ENCODE peak calls at places on chromosomes 11 and 22, in nine cellular contexts. A, Y, X, Q, B, T, O, K and S are unnamed samples.

GRCh38 chr11:116330439-116331185 is 442.2 kb downstream of the BUD13 start:
- DNase-seq in A (no peak), Y (no peak), X (no peak), Q (no peak), B (no peak), T (peak; percentile 10), O (no peak), K (no peak), S (no peak)

GRCh38 chr11:61917357-61918109 is at the start of gene RAB3IL1:
- DNase-seq in A (no peak), Y (peak; percentile 27), X (no peak), Q (no peak), B (no peak), T (peak; percentile 82), O (no peak), K (no peak), S (peak; percentile 58)

GRCh38 chr11:26905368-26905767 is 88.5 kb upstream of the FIBIN start:
- DNase-seq in A (no peak), Y (peak; percentile 64), X (peak; percentile 21), Q (no peak), B (no peak), T (no peak), O (no peak), K (no peak), S (no peak)

GRCh38 chr22:19800761-19801244 is 40.2 kb downstream of the TBX1 start:
- DNase-seq in A (no peak), Y (peak; percentile 43), X (peak; percentile 22), Q (no peak), B (no peak), T (peak; percentile 82), O (peak; percentile 51), K (no peak), S (no peak)

GRCh38 chr11:60005360-60005759 is 11.6 kb upstream of the OOSP4B start:
- DNase-seq in A (no peak), Y (no peak), X (no peak), Q (no peak), B (no peak), T (no peak), O (no peak), K (no peak), S (no peak)

GRCh38 chr11:122642472-122642922 is 13.0 kb upstream of the UBASH3B start:
- DNase-seq in A (no peak), Y (peak; percentile 82), X (peak; percentile 56), Q (no peak), B (no peak), T (no peak), O (peak; percentile 80), K (no peak), S (peak; percentile 64)

GRCh38 chr11:46294365-46295309 is 17.2 kb downstream of the CREB3L1 start:
- DNase-seq in A (no peak), Y (peak; percentile 91), X (peak; percentile 86), Q (no peak), B (peak; percentile 47), T (peak; percentile 92), O (no peak), K (no peak), S (no peak)

GRCh38 chr11:9330387-9331384 is 16.3 kb upstream of the TMEM41B start:
- DNase-seq in A (no peak), Y (peak; percentile 88), X (no peak), Q (no peak), B (no peak), T (no peak), O (no peak), K (no peak), S (no peak)

GRCh38 chr11:50178732-50179131 is 146.1 kb downstream of the OR4C45 start:
- DNase-seq in A (no peak), Y (no peak), X (no peak), Q (no peak), B (no peak), T (no peak), O (no peak), K (no peak), S (no peak)

GRCh38 chr11:26778000-26778757 is 56.3 kb upstream of the SLC5A12 start:
- DNase-seq in A (no peak), Y (peak; percentile 97), X (peak; percentile 43), Q (peak; percentile 60), B (no peak), T (no peak), O (no peak), K (no peak), S (no peak)

GRCh38 chr22:43726296-43726695 is 85.8 kb downstream of the EFCAB6 start:
- DNase-seq in A (no peak), Y (no peak), X (peak; percentile 51), Q (no peak), B (no peak), T (no peak), O (no peak), K (no peak), S (no peak)

GRCh38 chr11:37905707-37906417 is 1307.8 kb upstream of the RAG2 start:
- DNase-seq in A (no peak), Y (no peak), X (peak; percentile 14), Q (no peak), B (no peak), T (no peak), O (peak; percentile 49), K (no peak), S (peak; percentile 46)

GRCh38 chr11:13215157-13215556 is 62.4 kb upstream of the BMAL1 start:
- DNase-seq in A (no peak), Y (peak; percentile 97), X (no peak), Q (no peak), B (no peak), T (no peak), O (no peak), K (no peak), S (no peak)

GRCh38 chr11:29755474-29755873 is 261.4 kb downstream of the KCNA4 start:
- DNase-seq in A (no peak), Y (no peak), X (no peak), Q (no peak), B (no peak), T (no peak), O (no peak), K (no peak), S (no peak)